ENCODE peak calls at places on chromosomes 13 and 19, in seven cellular contexts. D, E, R, N, F, T and Y are unnamed samples.

GRCh38 chr13:113209880-113210421 is 538 bp downstream of the CUL4A start:
- DNase-seq in E (peak), T (peak), R (peak), N (peak), D (no peak), F (peak), Y (peak)

GRCh38 chr19:12806242-12807131 is at the start of gene RNASEH2A:
- DNase-seq in T (peak), E (peak), F (peak), N (peak), D (no peak), R (peak), Y (peak)

GRCh38 chr19:50728084-50728737 is 5.0 kb downstream of the CLEC11A start:
- DNase-seq in T (no peak), D (no peak), F (peak), R (no peak), N (peak), E (peak), Y (peak)

GRCh38 chr13:113497217-113497616 is 6.7 kb upstream of the DCUN1D2 start:
- DNase-seq in R (no peak), N (no peak), E (peak), F (no peak), T (no peak), D (no peak), Y (no peak)

GRCh38 chr19:46181386-46181774 is 33.3 kb downstream of the IGFL2 start:
- DNase-seq in R (no peak), D (no peak), T (peak), F (no peak), N (peak), E (peak), Y (no peak)

GRCh38 chr19:571127-571974 is 1.0 kb upstream of the BSG start:
- DNase-seq in T (peak), F (no peak), D (no peak), E (peak), R (no peak), N (no peak), Y (peak)

GRCh38 chr13:73299787-73300186 is 241.0 kb downstream of the KLF5 start:
- DNase-seq in F (no peak), R (no peak), N (no peak), E (peak), D (no peak), T (no peak), Y (no peak)

GRCh38 chr13:105184221-105184620 is 1351.2 kb downstream of the EFNB2 start:
- DNase-seq in E (no peak), N (no peak), D (no peak), T (no peak), R (no peak), F (no peak), Y (no peak)

GRCh38 chr19:10021446-10021845 is 8.2 kb downstream of the RDH8 start:
- DNase-seq in E (no peak), F (no peak), R (no peak), T (no peak), D (no peak), N (no peak), Y (no peak)

GRCh38 chr19:1125601-1126533 is 22.1 kb downstream of the GPX4 start:
- DNase-seq in T (peak), F (no peak), N (no peak), D (no peak), E (peak), R (no peak), Y (no peak)

GRCh38 chr13:56039992-56040391 is 1100.7 kb upstream of the PRR20A start:
- DNase-seq in N (no peak), F (no peak), D (no peak), E (no peak), T (no peak), R (no peak), Y (no peak)
- TF ChIP-seq CTCF in N (no peak), F (no peak), D (no peak), E (no peak), T (no peak), R (no peak), Y (no peak)

GRCh38 chr13:38686635-38687245 is at the start of gene FREM2:
- DNase-seq in T (peak), D (no peak), R (no peak), F (no peak), E (no peak), N (peak), Y (peak)

GRCh38 chr13:38688674-38689073 is 1.8 kb downstream of the FREM2 start:
- DNase-seq in F (no peak), T (no peak), D (no peak), R (no peak), E (no peak), N (no peak), Y (no peak)

GRCh38 chr13:38684714-38685113 is 2.2 kb upstream of the FREM2 start:
- DNase-seq in E (no peak), N (no peak), R (no peak), T (no peak), D (no peak), F (no peak), Y (no peak)

GRCh38 chr13:38687246-38688229 is 661 bp downstream of the FREM2 start:
- DNase-seq in T (no peak), D (no peak), R (no peak), N (peak), E (no peak), F (peak), Y (peak)

GRCh38 chr13:38685974-38686571 is 804 bp upstream of the FREM2 start:
- DNase-seq in N (peak), D (no peak), R (no peak), T (peak), E (no peak), F (no peak), Y (no peak)
- H3K27ac ChIP-seq in N (no peak), D (no peak), R (no peak), T (no peak), E (no peak), F (no peak), Y (no peak)

GRCh38 chr19:39809368-39809767 is 24.6 kb downstream of the DYRK1B start:
- DNase-seq in F (no peak), T (no peak), N (no peak), E (no peak), R (no peak), D (no peak), Y (no peak)

GRCh38 chr19:39811064-39811463 is 22.9 kb downstream of the DYRK1B start:
- DNase-seq in N (no peak), R (no peak), E (no peak), T (no peak), D (no peak), F (no peak), Y (no peak)

GRCh38 chr19:39807846-39808364 is 26.1 kb downstream of the DYRK1B start:
- DNase-seq in T (no peak), R (no peak), F (no peak), N (no peak), E (no peak), D (no peak), Y (no peak)

GRCh38 chr19:39813264-39813998 is 20.5 kb downstream of the DYRK1B start:
- DNase-seq in F (no peak), R (no peak), T (no peak), D (no peak), E (no peak), N (no peak), Y (no peak)

GRCh38 chr19:39810424-39810823 is 23.5 kb downstream of the DYRK1B start:
- DNase-seq in E (no peak), N (no peak), D (no peak), T (no peak), R (no peak), F (no peak), Y (no peak)
- TF ChIP-seq CTCF in E (no peak), N (no peak), D (no peak), T (no peak), R (no peak), F (no peak), Y (no peak)

GRCh38 chr13:32039056-32039455 is 7.5 kb downstream of the FRY start:
- DNase-seq in N (no peak), F (no peak), E (peak), R (no peak), T (no peak), D (no peak), Y (no peak)
- H3K27ac ChIP-seq in N (no peak), F (no peak), E (peak), R (no peak), T (no peak), D (no peak), Y (no peak)

GRCh38 chr19:35740423-35741215 is 1.6 kb downstream of the IGFLR1 start:
- DNase-seq in R (peak), E (peak), T (peak), F (peak), N (peak), D (no peak), Y (peak)
- TF ChIP-seq CTCF in R (no peak), E (peak), T (peak), F (peak), N (no peak), D (no peak), Y (no peak)